ENCODE peak calls at places on chromosomes 13 and 19, in eight cellular contexts. H is GM23248, C is neuronal stem cell, P is right atrium auricular region, M is aorta, K is transverse colon, X is SK-N-SH, W is MM.1S. Z is an unnamed sample.

GRCh38 chr13:27124571-27124970 is 47.0 kb downstream of the USP12 start:
- DNase-seq in X (no peak), W (no peak), K (no peak), M (no peak), P (no peak), H (no peak), C (no peak), Z (no peak)

GRCh38 chr13:26721251-26721939 is 39.2 kb downstream of the GPR12 start:
- DNase-seq in M (peak), H (no peak), K (peak), C (no peak), W (no peak), P (peak), X (no peak), Z (peak)

GRCh38 chr13:29887651-29888050 is 37.2 kb upstream of the UBL3 start:
- DNase-seq in M (no peak), P (no peak), H (no peak), W (no peak), X (no peak), K (no peak), C (no peak), Z (no peak)

GRCh38 chr13:44199627-44200207 is 173.9 kb upstream of the SERP2 start:
- DNase-seq in P (no peak), H (no peak), M (no peak), K (no peak), C (no peak), W (no peak), X (no peak), Z (no peak)

GRCh38 chr19:17334414-17335409 is at the start of gene ANO8:
- DNase-seq in X (peak), C (peak), P (peak), W (peak), M (peak), H (peak), K (peak), Z (peak)

GRCh38 chr13:25741796-25742195 is 310.0 kb downstream of the SHISA2 start:
- DNase-seq in M (no peak), P (no peak), K (no peak), W (no peak), H (no peak), C (no peak), X (no peak), Z (no peak)

GRCh38 chr19:55478364-55478763 is 1.9 kb downstream of the ZNF628 start:
- DNase-seq in C (no peak), M (no peak), P (no peak), X (no peak), K (no peak), H (no peak), W (no peak), Z (no peak)

GRCh38 chr13:111630411-111630810 is 310.0 kb downstream of the TEX29 start:
- DNase-seq in M (no peak), W (no peak), C (no peak), K (no peak), X (no peak), H (no peak), P (peak), Z (no peak)

GRCh38 chr13:107450931-107451330 is 764.4 kb downstream of the LIG4 start:
- DNase-seq in X (no peak), H (peak), W (peak), P (no peak), M (peak), K (no peak), C (no peak), Z (no peak)

GRCh38 chr13:23449386-23450162 is 16.1 kb upstream of the SACS start:
- DNase-seq in P (no peak), H (no peak), M (no peak), X (no peak), W (no peak), K (no peak), C (no peak), Z (no peak)

GRCh38 chr13:106450991-106451390 is 84.5 kb downstream of the EFNB2 start:
- DNase-seq in P (no peak), W (no peak), H (no peak), X (no peak), M (no peak), K (no peak), C (no peak), Z (no peak)

GRCh38 chr13:28181413-28181812 is 43.1 kb downstream of the PAN3 start:
- DNase-seq in M (no peak), H (peak), K (no peak), P (no peak), X (no peak), W (no peak), C (no peak), Z (no peak)

GRCh38 chr13:107124129-107124718 is 556.3 kb upstream of the ARGLU1 start:
- DNase-seq in X (peak), K (no peak), C (peak), H (peak), W (peak), P (no peak), M (no peak), Z (no peak)

GRCh38 chr13:41561179-41561578 is 103.8 kb downstream of the RGCC start:
- DNase-seq in M (no peak), H (peak), X (no peak), W (no peak), C (no peak), K (no peak), P (no peak), Z (no peak)

GRCh38 chr13:94209110-94209509 is 270.4 kb downstream of the DCT start:
- DNase-seq in P (no peak), W (no peak), H (peak), C (no peak), M (no peak), X (no peak), K (no peak), Z (no peak)

GRCh38 chr19:48588670-48589399 is 17.7 kb upstream of the SPACA4 start:
- DNase-seq in P (peak), X (peak), M (peak), C (peak), W (peak), H (peak), K (peak), Z (peak)

GRCh38 chr13:38223093-38223492 is 126.6 kb upstream of the UFM1 start:
- DNase-seq in X (no peak), P (no peak), M (no peak), W (no peak), H (peak), C (peak), K (no peak), Z (no peak)

GRCh38 chr13:33931397-33931987 is 113.5 kb downstream of the RFC3 start:
- DNase-seq in W (peak), K (no peak), M (no peak), X (peak), P (no peak), C (peak), H (peak), Z (no peak)

GRCh38 chr13:43094901-43095300 is 71.5 kb downstream of the DNAJC15 start:
- DNase-seq in C (no peak), M (no peak), W (peak), X (no peak), H (peak), K (no peak), P (no peak), Z (no peak)

GRCh38 chr13:99721606-99722384 is 220.5 kb downstream of the TM9SF2 start:
- DNase-seq in W (no peak), P (no peak), M (no peak), C (peak), H (no peak), X (no peak), K (no peak), Z (no peak)

GRCh38 chr19:43575955-43576451 is 402 bp downstream of the PINLYP start:
- DNase-seq in W (no peak), P (no peak), X (no peak), K (no peak), C (no peak), M (no peak), H (peak), Z (no peak)

GRCh38 chr13:66984241-66984640 is 245.9 kb downstream of the PCDH9 start:
- DNase-seq in P (no peak), H (no peak), M (no peak), K (no peak), X (no peak), W (no peak), C (no peak), Z (no peak)

GRCh38 chr19:42199440-42200115 is 17.9 kb downstream of the DEDD2 start:
- DNase-seq in K (peak), X (no peak), P (no peak), W (peak), M (peak), H (no peak), C (no peak), Z (peak)

GRCh38 chr19:33524024-33524664 is 2.6 kb upstream of the PEPD start:
- DNase-seq in H (peak), W (peak), P (no peak), C (no peak), X (no peak), K (peak), M (no peak), Z (no peak)

GRCh38 chr19:2044709-2045500 is 6.1 kb downstream of the MKNK2 start:
- DNase-seq in C (no peak), H (no peak), P (no peak), M (peak), X (no peak), W (no peak), K (no peak), Z (no peak)

GRCh38 chr19:2045501-2046045 is 5.5 kb downstream of the MKNK2 start:
- DNase-seq in W (no peak), X (no peak), H (no peak), K (no peak), C (no peak), M (peak), P (no peak), Z (no peak)

GRCh38 chr19:2047449-2048103 is 3.5 kb downstream of the MKNK2 start:
- DNase-seq in W (peak), M (peak), X (no peak), C (no peak), K (peak), H (peak), P (no peak), Z (no peak)

GRCh38 chr19:2047076-2047448 is 4.0 kb downstream of the MKNK2 start:
- DNase-seq in W (no peak), H (no peak), C (no peak), M (no peak), K (no peak), X (no peak), P (no peak), Z (peak)

DNA sequence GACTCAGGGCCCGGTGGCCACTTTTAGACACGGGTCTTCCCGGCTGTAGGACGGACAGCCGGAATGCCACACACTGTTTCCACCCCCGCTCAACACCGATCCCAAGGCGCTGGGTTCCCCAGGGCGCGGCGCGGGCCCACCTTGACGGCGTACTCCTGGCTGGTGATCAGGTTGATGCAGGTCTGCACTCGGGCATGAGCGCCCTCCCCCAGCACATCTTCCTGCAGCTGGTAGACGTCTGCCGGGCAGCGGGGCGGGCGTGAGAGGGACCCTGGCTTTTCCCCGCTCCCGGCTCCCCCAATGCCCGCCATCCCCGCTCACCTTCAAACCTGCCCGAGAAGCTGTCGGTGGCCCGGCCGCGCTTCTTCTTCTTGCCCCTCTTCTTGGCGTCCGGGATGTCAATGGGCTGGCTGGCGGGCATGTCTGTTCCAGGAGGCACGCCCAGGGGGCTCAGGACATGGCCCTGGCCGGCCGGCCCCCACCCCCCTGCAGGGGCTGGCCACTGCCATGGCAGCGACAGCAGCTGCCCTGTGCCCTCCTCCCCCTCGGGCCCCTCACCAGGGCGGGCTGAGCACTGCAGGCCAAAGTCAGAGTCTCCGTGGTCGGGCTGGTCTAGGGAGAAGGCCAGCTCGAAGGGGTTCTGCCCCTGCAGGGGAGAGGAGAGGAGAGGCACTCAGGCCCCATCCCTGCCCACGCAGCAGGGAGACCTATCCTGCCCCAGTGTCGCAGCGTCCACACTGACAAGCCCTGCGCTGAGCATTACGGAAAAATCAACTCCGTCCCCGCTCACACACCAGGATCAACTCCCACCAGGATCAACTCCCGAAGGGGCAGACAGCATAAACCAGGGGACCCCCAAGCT is 4.8 kb downstream of the MKNK2 start:
- DNase-seq in P (no peak), K (no peak), M (peak), W (no peak), C (no peak), H (no peak), X (no peak), Z (no peak)
- H3K4me3 ChIP-seq in P (no peak), K (no peak), M (no peak), W (no peak), C (no peak), H (no peak), X (no peak), Z (no peak)

GRCh38 chr19:15265849-15266248 is 33.6 kb upstream of the EPHX3 start:
- DNase-seq in H (peak), W (no peak), P (peak), K (peak), M (peak), C (no peak), X (peak), Z (no peak)

GRCh38 chr19:15263361-15263985 is 31.2 kb upstream of the EPHX3 start:
- DNase-seq in W (no peak), K (no peak), M (no peak), C (no peak), X (no peak), P (no peak), H (no peak), Z (no peak)

GRCh38 chr19:15265214-15265613 is 33.0 kb upstream of the EPHX3 start:
- DNase-seq in H (no peak), K (no peak), C (no peak), X (no peak), P (no peak), W (no peak), M (no peak), Z (no peak)

GRCh38 chr19:15264933-15265206 is 32.6 kb upstream of the EPHX3 start:
- DNase-seq in C (no peak), X (no peak), P (no peak), M (no peak), K (no peak), H (no peak), W (no peak), Z (no peak)

GRCh38 chr19:15264061-15264932 is 32.0 kb upstream of the EPHX3 start:
- DNase-seq in H (peak), W (peak), C (peak), M (peak), X (peak), K (peak), P (peak), Z (peak)
- H3K27ac ChIP-seq in H (peak), W (no peak), C (no peak), M (peak), X (no peak), K (peak), P (peak), Z (no peak)

DNA sequence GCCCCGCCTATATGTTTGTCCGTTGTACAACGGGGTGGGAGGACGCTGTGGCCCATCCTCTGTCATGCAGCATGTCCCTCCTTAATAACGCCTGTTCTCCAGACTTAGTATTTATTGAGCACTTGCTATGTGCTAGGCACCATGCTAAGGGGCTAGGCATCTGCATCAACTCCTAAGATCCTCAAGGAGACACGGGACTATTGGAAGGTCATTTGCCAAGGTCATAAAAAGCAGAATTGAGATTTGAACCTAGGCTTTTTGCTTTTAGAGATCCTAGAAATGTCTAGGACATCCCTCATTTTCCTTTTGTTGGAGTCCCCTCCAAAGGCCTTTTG is 1.8 kb upstream of the MAST1 start:
- DNase-seq in M (no peak), X (no peak), C (no peak), W (no peak), H (no peak), K (no peak), P (no peak), Z (no peak)
- H3K4me3 ChIP-seq in M (no peak), X (no peak), C (no peak), W (no peak), H (no peak), K (no peak), P (no peak), Z (no peak)

DNA sequence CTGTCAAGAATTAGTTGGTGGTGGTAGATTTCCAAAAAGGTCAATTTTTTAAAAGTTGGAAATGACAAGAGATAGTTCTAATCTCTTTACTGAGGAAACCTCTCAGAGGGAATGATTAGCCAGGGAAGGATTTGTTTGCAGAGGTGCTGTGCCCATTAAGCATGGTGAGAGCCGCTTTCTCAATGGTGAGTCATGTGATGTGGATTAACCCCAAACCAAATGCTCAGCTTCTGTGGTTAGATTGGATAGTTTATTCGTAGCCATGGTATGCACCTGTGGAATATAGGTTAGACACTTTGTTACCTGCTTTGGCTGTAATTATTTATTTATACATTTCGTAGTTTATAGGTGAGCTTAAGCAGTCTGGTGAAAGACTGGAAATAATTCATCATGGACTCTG is 7.1 kb downstream of the HNRNPM start:
- DNase-seq in X (no peak), P (no peak), K (no peak), H (peak), W (no peak), M (peak), C (no peak), Z (peak)
- H3K27ac ChIP-seq in X (peak), P (no peak), K (no peak), H (peak), W (no peak), M (no peak), C (peak), Z (no peak)

GRCh38 chr19:57572415-57572947 is 6.2 kb downstream of the ZNF416 start:
- DNase-seq in H (no peak), W (no peak), M (no peak), C (no peak), X (no peak), P (no peak), K (no peak), Z (no peak)
- H3K4me3 ChIP-seq in H (no peak), W (no peak), M (no peak), C (no peak), X (no peak), P (no peak), K (no peak), Z (no peak)

GRCh38 chr19:54021932-54022331 is 30.5 kb downstream of the CACNG6 start:
- DNase-seq in C (no peak), W (no peak), X (no peak), M (no peak), P (no peak), K (no peak), H (no peak), Z (no peak)

GRCh38 chr19:54021363-54021762 is 29.9 kb downstream of the CACNG6 start:
- DNase-seq in M (no peak), W (no peak), H (no peak), K (no peak), X (no peak), P (no peak), C (no peak), Z (no peak)

GRCh38 chr19:54013866-54014265 is 22.4 kb downstream of the CACNG6 start:
- DNase-seq in K (no peak), P (no peak), W (no peak), C (no peak), H (no peak), X (no peak), M (no peak), Z (no peak)

GRCh38 chr19:54014920-54015560 is 23.6 kb downstream of the CACNG6 start:
- DNase-seq in X (no peak), W (no peak), C (no peak), M (no peak), H (no peak), P (no peak), K (no peak), Z (no peak)

DNA sequence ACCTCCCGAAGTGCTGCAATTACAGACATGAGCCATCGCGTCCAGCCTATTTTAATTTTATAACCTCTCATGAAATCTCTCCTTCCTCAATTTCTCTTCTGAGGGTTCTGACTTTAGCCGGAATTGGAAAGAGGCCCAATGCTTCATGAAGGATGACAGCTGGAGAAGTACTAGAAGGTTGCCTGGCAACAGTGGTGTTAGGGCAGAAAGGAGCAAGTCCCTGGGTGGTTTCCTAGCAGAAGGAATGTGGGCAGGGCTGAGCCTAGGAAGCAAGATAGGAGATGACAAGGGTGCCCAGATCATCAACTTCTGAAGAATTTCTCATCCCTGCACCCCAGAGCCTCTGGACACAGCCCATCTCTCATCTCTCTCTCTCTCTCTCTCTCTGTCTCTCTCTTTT is 25.8 kb downstream of the CACNG6 start:
- DNase-seq in W (no peak), X (no peak), P (no peak), C (no peak), M (no peak), K (no peak), H (peak), Z (no peak)
- H3K27ac ChIP-seq in W (no peak), X (no peak), P (no peak), C (no peak), M (no peak), K (no peak), H (no peak), Z (no peak)